ENCODE peak calls at places on chromosomes 16 and 17, in seven cellular contexts. H is BE2C, B is mammary epithelial cell, D is AG04450, O is Caco-2, W is MM.1S, N is Peyer's patch. X is an unnamed sample.
A peak's percentile ranks its signal among the peaks of the same experiment; 100 is the strongest.

GRCh38 chr16:86690970-86691369 is 112.6 kb downstream of the FOXL1 start:
- DNase-seq in W (no peak), B (no peak), H (no peak), N (no peak), O (no peak), D (no peak), X (no peak)

GRCh38 chr16:11475896-11476630 is 110.7 kb downstream of the LITAF start:
- DNase-seq in O (no peak), H (no peak), N (no peak), W (no peak), D (no peak), B (no peak), X (no peak)

GRCh38 chr17:52297230-52298010 is 138.9 kb upstream of the CA10 start:
- DNase-seq in O (peak; percentile 26), W (no peak), B (peak; percentile 24), N (no peak), H (peak; percentile 72), D (no peak), X (no peak)

GRCh38 chr17:64767269-64767997 is 105.3 kb upstream of the SMURF2 start:
- DNase-seq in W (no peak), O (no peak), N (no peak), D (no peak), H (no peak), B (no peak), X (no peak)

GRCh38 chr17:77501751-77502625 is 361.2 kb downstream of the SEC14L1 start:
- DNase-seq in H (no peak), W (no peak), B (no peak), O (no peak), D (no peak), N (peak; percentile 43), X (no peak)

GRCh38 chr17:979539-980405 is at the start of gene NXN:
- DNase-seq in H (peak; percentile 79), O (peak; percentile 93), N (peak; percentile 93), W (peak; percentile 75), B (peak; percentile 71), D (no peak), X (peak; percentile 89)

GRCh38 chr17:32927201-32927723 is 691 bp upstream of the TMEM98 start:
- DNase-seq in N (no peak), W (no peak), D (no peak), B (no peak), H (no peak), O (peak; percentile 57), X (no peak)

GRCh38 chr17:49031965-49032928 is 35.1 kb downstream of the IGF2BP1 start:
- DNase-seq in W (peak; percentile 77), B (peak; percentile 59), H (peak; percentile 60), N (peak; percentile 65), O (peak; percentile 93), D (peak; percentile 60), X (no peak)

GRCh38 chr16:28569011-28569410 is 15.3 kb downstream of the SGF29 start:
- DNase-seq in W (no peak), N (no peak), O (no peak), B (no peak), D (peak; percentile 26), H (no peak), X (no peak)

GRCh38 chr16:54280751-54281150 is 5.8 kb downstream of the IRX3 start:
- DNase-seq in O (no peak), D (no peak), H (no peak), N (peak; percentile 17), W (no peak), B (peak; percentile 61), X (no peak)

GRCh38 chr17:45170280-45170975 is 8.8 kb downstream of the HEXIM2 start:
- DNase-seq in H (no peak), D (no peak), N (no peak), O (no peak), W (no peak), B (no peak), X (no peak)

GRCh38 chr16:8575399-8575798 is 14.9 kb downstream of the TMEM114 start:
- DNase-seq in D (no peak), H (no peak), W (no peak), O (no peak), B (no peak), N (no peak), X (no peak)

GRCh38 chr17:58001461-58002124 is 5.5 kb downstream of the SRSF1 start:
- DNase-seq in W (no peak), H (no peak), O (no peak), D (no peak), B (no peak), N (no peak), X (no peak)

GRCh38 chr16:11354733-11355574 is 9.7 kb downstream of the RMI2 start:
- DNase-seq in W (peak; percentile 82), N (peak; percentile 79), D (peak; percentile 69), B (no peak), O (no peak), H (no peak), X (no peak)

GRCh38 chr16:87720411-87720810 is 45.4 kb downstream of the KLHDC4 start:
- DNase-seq in W (no peak), B (no peak), H (no peak), D (no peak), N (no peak), O (no peak), X (no peak)

GRCh38 chr17:5533486-5534315 is 47.3 kb downstream of the MIS12 start:
- DNase-seq in B (no peak), D (no peak), O (no peak), N (no peak), W (no peak), H (no peak), X (no peak)

GRCh38 chr17:29929544-29930398 is at the start of gene SSH2:
- DNase-seq in W (peak; percentile 94), H (peak; percentile 90), N (peak; percentile 95), O (peak; percentile 93), B (peak; percentile 83), D (peak; percentile 47), X (peak; percentile 89)

GRCh38 chr16:31880322-31880979 is 6.8 kb downstream of the ZNF267 start:
- DNase-seq in N (no peak), O (no peak), H (no peak), B (peak; percentile 73), W (no peak), D (no peak), X (no peak)

GRCh38 chr16:4142268-4142667 is 26.0 kb upstream of the ADCY9 start:
- DNase-seq in B (no peak), D (no peak), W (no peak), N (no peak), O (no peak), H (no peak), X (no peak)

DNA sequence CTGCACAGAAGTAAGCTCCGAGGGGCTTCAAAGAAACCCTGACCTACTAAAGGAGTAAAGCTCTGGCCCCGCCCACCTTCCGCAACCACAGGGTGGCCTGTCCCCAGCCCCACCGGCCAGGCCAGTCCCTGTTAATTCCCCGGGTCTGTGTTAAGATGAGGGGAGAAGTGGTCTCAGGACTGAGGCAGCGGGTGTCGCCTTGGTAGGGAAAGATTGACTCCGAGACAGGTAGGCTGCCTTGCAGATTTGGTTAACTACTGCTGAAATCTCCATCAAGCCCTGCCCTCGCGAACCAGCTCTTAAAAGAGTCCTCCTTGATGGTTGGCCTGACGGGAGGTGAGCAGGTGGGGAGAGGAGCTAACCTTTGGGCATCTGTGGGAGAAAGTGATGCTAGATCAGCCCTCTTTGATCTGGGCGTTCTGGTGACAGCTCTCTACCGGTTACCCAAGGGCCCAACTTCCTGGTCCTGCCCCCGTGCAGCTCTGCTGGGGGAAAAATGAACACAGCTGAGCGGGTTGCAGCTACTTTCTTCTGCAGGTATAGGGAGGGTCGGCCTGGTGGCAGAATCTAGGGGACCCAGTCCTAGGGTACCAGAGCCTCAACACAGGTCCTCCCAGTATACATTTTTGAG is 2.8 kb downstream of the SHISA9 start:
- DNase-seq in B (no peak), W (no peak), H (no peak), O (no peak), D (no peak), N (no peak), X (no peak)
- H3K4me3 ChIP-seq in B (peak overlapping the region; percentile 83), W (no peak overlapping the region), H (no peak overlapping the region), O (no peak overlapping the region), D (no peak overlapping the region), N (no peak overlapping the region), X (peak overlapping the region; percentile 52)

GRCh38 chr16:1071009-1071408 is 1.5 kb upstream of the SSTR5 start:
- DNase-seq in O (no peak), D (no peak), B (no peak), W (no peak), H (no peak), N (no peak), X (no peak)
- H3K27me3 ChIP-seq in O (no peaks in the 10 kb centered on the region), D (peaks cover 30% of the 10 kb centered on the region), B (peaks cover 17% of the 10 kb centered on the region), W (peaks cover 58% of the 10 kb centered on the region), H (peaks cover 93% of the 10 kb centered on the region), N (peaks cover 20% of the 10 kb centered on the region), X (peaks cover 96% of the 10 kb centered on the region)

GRCh38 chr17:75668489-75668888 is 1.4 kb downstream of the SAP30BP start:
- DNase-seq in N (no peak), O (no peak), B (no peak), D (no peak), H (no peak), W (no peak), X (no peak)
- H3K4me3 ChIP-seq in N (no peak overlapping the region), O (peak overlapping the region; percentile 96), B (peak overlapping the region; percentile 94), D (peak overlapping the region; percentile 100), H (peak overlapping the region; percentile 91), W (peak overlapping the region; percentile 88), X (peak overlapping the region; percentile 94)

DNA sequence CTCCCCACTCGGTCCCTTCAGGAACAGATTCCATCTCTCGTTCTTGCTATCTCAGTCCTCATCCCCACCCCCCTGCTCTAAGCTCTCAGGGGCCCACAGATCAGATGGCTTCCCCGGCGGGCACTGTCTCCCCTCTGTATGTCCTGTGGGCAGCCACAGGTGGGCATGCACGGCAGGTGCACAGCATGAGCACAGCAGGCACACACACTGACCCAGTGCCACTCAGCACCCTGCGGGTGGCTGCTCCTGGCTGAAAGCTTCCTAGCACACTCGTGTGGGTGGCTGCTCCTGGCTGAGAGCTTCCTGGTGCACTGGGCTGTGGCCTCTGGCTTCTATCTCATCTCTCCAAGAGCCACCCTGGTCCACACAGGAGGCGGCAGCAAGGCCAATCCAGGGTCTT is 44.5 kb upstream of the SMIM36 start:
- DNase-seq in W (no peak), H (no peak), B (no peak), N (no peak), D (no peak), O (no peak), X (no peak)
- H3K27me3 ChIP-seq in W (no peaks in the 10 kb centered on the region), H (no peaks in the 10 kb centered on the region), B (peaks cover 4% of the 10 kb centered on the region), N (no peaks in the 10 kb centered on the region), D (peaks cover 2% of the 10 kb centered on the region), O (no peaks in the 10 kb centered on the region), X (peaks cover 15% of the 10 kb centered on the region)

DNA sequence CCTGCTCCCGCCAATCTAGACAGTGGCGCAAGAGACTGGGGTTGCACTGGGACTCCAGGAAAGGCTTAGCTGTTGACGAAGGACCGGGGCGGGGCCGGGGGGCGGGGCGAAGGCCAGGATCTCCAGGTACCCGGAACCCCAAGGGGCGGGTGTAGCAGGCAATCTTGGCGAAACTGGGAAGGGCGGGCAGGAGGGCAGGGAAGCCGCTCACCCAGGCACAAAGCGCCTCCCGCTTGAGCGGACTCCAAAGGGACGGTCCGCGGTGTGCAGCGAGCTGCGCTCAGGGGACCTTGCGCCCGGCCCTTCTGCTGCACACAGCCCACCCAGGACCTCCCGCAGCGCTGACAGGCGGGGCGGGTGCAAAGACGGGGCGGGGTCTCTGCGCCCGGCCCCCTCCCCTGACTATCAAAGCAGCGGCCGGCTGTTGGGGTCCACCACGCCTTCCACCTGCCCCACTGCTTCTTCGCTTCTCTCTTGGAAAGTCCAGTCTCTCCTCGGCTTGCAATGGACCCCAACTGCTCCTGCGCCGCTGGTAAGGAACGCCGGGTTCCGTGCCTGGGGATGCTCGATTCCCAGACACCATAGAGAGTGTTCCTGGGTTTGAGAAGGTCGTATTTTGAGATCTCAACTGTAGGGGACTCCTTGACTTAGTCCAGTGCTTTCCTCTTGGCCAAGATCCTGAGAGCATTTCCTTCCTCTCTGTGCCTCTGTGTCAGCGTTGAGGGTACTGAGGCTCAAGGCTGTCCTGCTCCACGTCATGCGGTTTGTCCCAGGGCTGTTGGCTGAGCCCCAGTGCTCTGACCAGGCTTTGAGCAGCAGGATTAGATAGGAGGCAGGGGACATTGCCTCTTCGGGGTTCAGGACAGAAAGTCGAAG is at the start of gene MT1F:
- DNase-seq in B (peak; percentile 89), N (peak; percentile 97), O (peak; percentile 88), W (peak; percentile 36), H (peak; percentile 40), D (no peak), X (peak; percentile 73)
- H3K4me3 ChIP-seq in B (peak within 1 kb of the TSS; percentile 65), N (peak within 1 kb of the TSS; percentile 74), O (peak within 1 kb of the TSS; percentile 69), W (peak within 1 kb of the TSS; percentile 72), H (peak within 1 kb of the TSS; percentile 38), D (peak within 1 kb of the TSS; percentile 47), X (peak within 1 kb of the TSS; percentile 72)

X was measured in left ventricle myocardium inferior.